ENCODE peak calls at places on chromosomes 3 and 15, in six cellular contexts. One of them, this sample, is unnamed.

GRCh38 chr3:54621181-54621580 is 306.7 kb downstream of the LRTM1 start:
- DNase-seq in IMR-90: no peak
- DNase-seq in nucleus accumbens: no peak
- DNase-seq in SK-N-SH: peak
- DNase-seq in HT-29: no peak
- DNase-seq in smooth muscle cell of the brain vasculature: no peak
- DNase-seq in this sample: no peak

GRCh38 chr3:41450416-41451231 is 251.3 kb downstream of the CTNNB1 start:
- DNase-seq in IMR-90: no peak
- DNase-seq in nucleus accumbens: no peak
- DNase-seq in SK-N-SH: no peak
- DNase-seq in HT-29: peak
- DNase-seq in smooth muscle cell of the brain vasculature: no peak
- DNase-seq in this sample: no peak

GRCh38 chr3:126749931-126750759 is 46.1 kb downstream of the CHCHD6 start:
- DNase-seq in IMR-90: no peak
- DNase-seq in nucleus accumbens: no peak
- DNase-seq in SK-N-SH: no peak
- DNase-seq in HT-29: no peak
- DNase-seq in smooth muscle cell of the brain vasculature: no peak
- DNase-seq in this sample: no peak

GRCh38 chr3:153247331-153248311 is 85.6 kb downstream of the RAP2B start:
- DNase-seq in IMR-90: no peak
- DNase-seq in nucleus accumbens: no peak
- DNase-seq in SK-N-SH: no peak
- DNase-seq in HT-29: no peak
- DNase-seq in smooth muscle cell of the brain vasculature: no peak
- DNase-seq in this sample: no peak

GRCh38 chr15:95291878-95292472 is 1038.5 kb upstream of the NR2F2 start:
- DNase-seq in IMR-90: peak
- DNase-seq in nucleus accumbens: no peak
- DNase-seq in SK-N-SH: peak
- DNase-seq in HT-29: peak
- DNase-seq in smooth muscle cell of the brain vasculature: no peak
- DNase-seq in this sample: no peak

GRCh38 chr3:138180375-138181029 is 5.8 kb upstream of the DBR1 start:
- DNase-seq in IMR-90: peak
- DNase-seq in nucleus accumbens: peak
- DNase-seq in SK-N-SH: peak
- DNase-seq in HT-29: peak
- DNase-seq in smooth muscle cell of the brain vasculature: no peak
- DNase-seq in this sample: peak

GRCh38 chr15:82139823-82140268 is 94.0 kb upstream of the MEX3B start:
- DNase-seq in IMR-90: peak
- DNase-seq in nucleus accumbens: peak
- DNase-seq in SK-N-SH: peak
- DNase-seq in HT-29: peak
- DNase-seq in smooth muscle cell of the brain vasculature: no peak
- DNase-seq in this sample: peak

GRCh38 chr15:71530116-71530515 is 280.2 kb upstream of the NR2E3 start:
- DNase-seq in IMR-90: no peak
- DNase-seq in nucleus accumbens: no peak
- DNase-seq in SK-N-SH: no peak
- DNase-seq in HT-29: no peak
- DNase-seq in smooth muscle cell of the brain vasculature: no peak
- DNase-seq in this sample: no peak

GRCh38 chr3:133047980-133048379 is 9.8 kb downstream of the TMEM108 start:
- DNase-seq in IMR-90: no peak
- DNase-seq in nucleus accumbens: no peak
- DNase-seq in SK-N-SH: no peak
- DNase-seq in HT-29: no peak
- DNase-seq in smooth muscle cell of the brain vasculature: no peak
- DNase-seq in this sample: no peak

GRCh38 chr3:73893089-73893488 is 268.3 kb upstream of the PDZRN3 start:
- DNase-seq in IMR-90: no peak
- DNase-seq in nucleus accumbens: no peak
- DNase-seq in SK-N-SH: no peak
- DNase-seq in HT-29: no peak
- DNase-seq in smooth muscle cell of the brain vasculature: no peak
- DNase-seq in this sample: no peak

GRCh38 chr3:55790596-55791350 is 303.7 kb upstream of the WNT5A start:
- DNase-seq in IMR-90: no peak
- DNase-seq in nucleus accumbens: no peak
- DNase-seq in SK-N-SH: no peak
- DNase-seq in HT-29: no peak
- DNase-seq in smooth muscle cell of the brain vasculature: no peak
- DNase-seq in this sample: no peak

GRCh38 chr15:66654718-66655375 is 47.2 kb upstream of the SMAD6 start:
- DNase-seq in IMR-90: no peak
- DNase-seq in nucleus accumbens: no peak
- DNase-seq in SK-N-SH: no peak
- DNase-seq in HT-29: no peak
- DNase-seq in smooth muscle cell of the brain vasculature: no peak
- DNase-seq in this sample: no peak

GRCh38 chr15:87623832-87624231 is 632.7 kb downstream of the NTRK3 start:
- DNase-seq in IMR-90: no peak
- DNase-seq in nucleus accumbens: no peak
- DNase-seq in SK-N-SH: no peak
- DNase-seq in HT-29: peak
- DNase-seq in smooth muscle cell of the brain vasculature: no peak
- DNase-seq in this sample: no peak

GRCh38 chr15:100468265-100468664 is 60.5 kb downstream of the CERS3 start:
- DNase-seq in IMR-90: no peak
- DNase-seq in nucleus accumbens: no peak
- DNase-seq in SK-N-SH: no peak
- DNase-seq in HT-29: no peak
- DNase-seq in smooth muscle cell of the brain vasculature: no peak
- DNase-seq in this sample: no peak

GRCh38 chr15:59587085-59587826 is 24.3 kb upstream of the GCNT3 start:
- DNase-seq in IMR-90: no peak
- DNase-seq in nucleus accumbens: no peak
- DNase-seq in SK-N-SH: no peak
- DNase-seq in HT-29: peak
- DNase-seq in smooth muscle cell of the brain vasculature: no peak
- DNase-seq in this sample: no peak

GRCh38 chr3:155022896-155023295 is 57.2 kb upstream of the MME start:
- DNase-seq in IMR-90: no peak
- DNase-seq in nucleus accumbens: no peak
- DNase-seq in SK-N-SH: no peak
- DNase-seq in HT-29: no peak
- DNase-seq in smooth muscle cell of the brain vasculature: no peak
- DNase-seq in this sample: no peak

GRCh38 chr3:187593347-187593850 is 76.8 kb downstream of the SST start:
- DNase-seq in IMR-90: no peak
- DNase-seq in nucleus accumbens: no peak
- DNase-seq in SK-N-SH: no peak
- DNase-seq in HT-29: peak
- DNase-seq in smooth muscle cell of the brain vasculature: no peak
- DNase-seq in this sample: no peak

GRCh38 chr3:42043116-42043796 is 47.9 kb upstream of the TRAK1 start:
- DNase-seq in IMR-90: peak
- DNase-seq in nucleus accumbens: no peak
- DNase-seq in SK-N-SH: peak
- DNase-seq in HT-29: no peak
- DNase-seq in smooth muscle cell of the brain vasculature: peak
- DNase-seq in this sample: peak

GRCh38 chr3:100796556-100796955 is 87.3 kb downstream of the TFG start:
- DNase-seq in IMR-90: peak
- DNase-seq in nucleus accumbens: no peak
- DNase-seq in SK-N-SH: no peak
- DNase-seq in HT-29: peak
- DNase-seq in smooth muscle cell of the brain vasculature: peak
- DNase-seq in this sample: no peak

GRCh38 chr3:100114413-100115030 is at the start of gene FILIP1L:
- DNase-seq in IMR-90: no peak
- DNase-seq in nucleus accumbens: no peak
- DNase-seq in SK-N-SH: no peak
- DNase-seq in HT-29: no peak
- DNase-seq in smooth muscle cell of the brain vasculature: no peak
- DNase-seq in this sample: no peak

GRCh38 chr3:190581041-190581501 is 67.2 kb downstream of the IL1RAP start:
- DNase-seq in IMR-90: peak
- DNase-seq in nucleus accumbens: no peak
- DNase-seq in SK-N-SH: no peak
- DNase-seq in HT-29: no peak
- DNase-seq in smooth muscle cell of the brain vasculature: no peak
- DNase-seq in this sample: peak

GRCh38 chr15:89776274-89777072 is at the start of gene MESP2:
- DNase-seq in IMR-90: peak
- DNase-seq in nucleus accumbens: peak
- DNase-seq in SK-N-SH: peak
- DNase-seq in HT-29: peak
- DNase-seq in smooth muscle cell of the brain vasculature: peak
- DNase-seq in this sample: no peak

GRCh38 chr15:42091753-42092665 is 2.4 kb downstream of the PLA2G4D start:
- DNase-seq in IMR-90: no peak
- DNase-seq in nucleus accumbens: no peak
- DNase-seq in SK-N-SH: no peak
- DNase-seq in HT-29: no peak
- DNase-seq in smooth muscle cell of the brain vasculature: no peak
- DNase-seq in this sample: no peak

GRCh38 chr3:46971742-46972141 is 4.8 kb downstream of the CCDC12 start:
- DNase-seq in IMR-90: no peak
- DNase-seq in nucleus accumbens: no peak
- DNase-seq in SK-N-SH: no peak
- DNase-seq in HT-29: no peak
- DNase-seq in smooth muscle cell of the brain vasculature: no peak
- DNase-seq in this sample: no peak

GRCh38 chr3:99753268-99753975 is 64.2 kb upstream of the CMSS1 start:
- DNase-seq in IMR-90: peak
- DNase-seq in nucleus accumbens: peak
- DNase-seq in SK-N-SH: peak
- DNase-seq in HT-29: peak
- DNase-seq in smooth muscle cell of the brain vasculature: peak
- DNase-seq in this sample: peak

GRCh38 chr3:194007598-194008337 is 128.2 kb upstream of the HES1 start:
- DNase-seq in IMR-90: no peak
- DNase-seq in nucleus accumbens: no peak
- DNase-seq in SK-N-SH: no peak
- DNase-seq in HT-29: no peak
- DNase-seq in smooth muscle cell of the brain vasculature: no peak
- DNase-seq in this sample: no peak

GRCh38 chr15:31459011-31459748 is 132.5 kb downstream of the KLF13 start:
- DNase-seq in IMR-90: peak
- DNase-seq in nucleus accumbens: no peak
- DNase-seq in SK-N-SH: no peak
- DNase-seq in HT-29: no peak
- DNase-seq in smooth muscle cell of the brain vasculature: no peak
- DNase-seq in this sample: no peak

GRCh38 chr15:75109731-75110130 is 86.3 kb downstream of the PPCDC start:
- DNase-seq in IMR-90: no peak
- DNase-seq in nucleus accumbens: no peak
- DNase-seq in SK-N-SH: no peak
- DNase-seq in HT-29: no peak
- DNase-seq in smooth muscle cell of the brain vasculature: no peak
- DNase-seq in this sample: no peak

This sample was measured in pulmonary artery endothelial cell.